ENCODE peak calls at places on chromosomes 2 and 18, in six cellular contexts. One of them, this sample, is unnamed.

GRCh38 chr2:32947484-32948143 is 861 bp downstream of the LTBP1 start:
- DNase-seq in stimulated activated CD4-positive, alpha-beta T cell treated with anti-CD3 and anti-CD28 coated beads, TNF-alpha, amount 100 ng/mL, for 1 hour: no peak
- DNase-seq in keratinocyte: no peak
- DNase-seq in HT1080: no peak
- DNase-seq in HAP-1: peak; percentile 62
- DNase-seq in fibroblast of mammary gland: peak; percentile 34
- DNase-seq in this sample: peak; percentile 1

GRCh38 chr2:224381913-224382647 is 19.8 kb downstream of the FAM124B start:
- DNase-seq in stimulated activated CD4-positive, alpha-beta T cell treated with anti-CD3 and anti-CD28 coated beads, TNF-alpha, amount 100 ng/mL, for 1 hour: no peak
- DNase-seq in keratinocyte: no peak
- DNase-seq in HT1080: no peak
- DNase-seq in HAP-1: no peak
- DNase-seq in fibroblast of mammary gland: no peak
- DNase-seq in this sample: no peak

GRCh38 chr2:108492364-108492763 is 41.9 kb upstream of the LIMS1 start:
- DNase-seq in stimulated activated CD4-positive, alpha-beta T cell treated with anti-CD3 and anti-CD28 coated beads, TNF-alpha, amount 100 ng/mL, for 1 hour: no peak
- DNase-seq in keratinocyte: peak; percentile 9
- DNase-seq in HT1080: peak; percentile 79
- DNase-seq in HAP-1: no peak
- DNase-seq in fibroblast of mammary gland: peak; percentile 95
- DNase-seq in this sample: no peak

GRCh38 chr2:57696016-57696415 is 350.6 kb upstream of the VRK2 start:
- DNase-seq in stimulated activated CD4-positive, alpha-beta T cell treated with anti-CD3 and anti-CD28 coated beads, TNF-alpha, amount 100 ng/mL, for 1 hour: no peak
- DNase-seq in keratinocyte: peak; percentile 9
- DNase-seq in HT1080: peak; percentile 80
- DNase-seq in HAP-1: peak; percentile 56
- DNase-seq in fibroblast of mammary gland: no peak
- DNase-seq in this sample: no peak

GRCh38 chr18:46054956-46055831 is 16.9 kb downstream of the PSTPIP2 start:
- DNase-seq in stimulated activated CD4-positive, alpha-beta T cell treated with anti-CD3 and anti-CD28 coated beads, TNF-alpha, amount 100 ng/mL, for 1 hour: no peak
- DNase-seq in keratinocyte: no peak
- DNase-seq in HT1080: peak; percentile 59
- DNase-seq in HAP-1: no peak
- DNase-seq in fibroblast of mammary gland: no peak
- DNase-seq in this sample: no peak

GRCh38 chr2:129922571-129923264 is 56.7 kb upstream of the RAB6C start:
- DNase-seq in stimulated activated CD4-positive, alpha-beta T cell treated with anti-CD3 and anti-CD28 coated beads, TNF-alpha, amount 100 ng/mL, for 1 hour: no peak
- DNase-seq in keratinocyte: no peak
- DNase-seq in HT1080: no peak
- DNase-seq in HAP-1: no peak
- DNase-seq in fibroblast of mammary gland: no peak
- DNase-seq in this sample: no peak

GRCh38 chr18:74284501-74285004 is 7.2 kb downstream of the CYB5A start:
- DNase-seq in stimulated activated CD4-positive, alpha-beta T cell treated with anti-CD3 and anti-CD28 coated beads, TNF-alpha, amount 100 ng/mL, for 1 hour: no peak
- DNase-seq in keratinocyte: no peak
- DNase-seq in HT1080: no peak
- DNase-seq in HAP-1: no peak
- DNase-seq in fibroblast of mammary gland: no peak
- DNase-seq in this sample: no peak

GRCh38 chr2:239308696-239309397 is 92.0 kb downstream of the HDAC4 start:
- DNase-seq in stimulated activated CD4-positive, alpha-beta T cell treated with anti-CD3 and anti-CD28 coated beads, TNF-alpha, amount 100 ng/mL, for 1 hour: no peak
- DNase-seq in keratinocyte: no peak
- DNase-seq in HT1080: no peak
- DNase-seq in HAP-1: no peak
- DNase-seq in fibroblast of mammary gland: peak; percentile 80
- DNase-seq in this sample: no peak

GRCh38 chr2:154161286-154161685 is 289.6 kb downstream of the GALNT13 start:
- DNase-seq in stimulated activated CD4-positive, alpha-beta T cell treated with anti-CD3 and anti-CD28 coated beads, TNF-alpha, amount 100 ng/mL, for 1 hour: no peak
- DNase-seq in keratinocyte: no peak
- DNase-seq in HT1080: no peak
- DNase-seq in HAP-1: no peak
- DNase-seq in fibroblast of mammary gland: no peak
- DNase-seq in this sample: no peak

GRCh38 chr18:49617329-49617695 is 55.5 kb downstream of the LIPG start:
- DNase-seq in stimulated activated CD4-positive, alpha-beta T cell treated with anti-CD3 and anti-CD28 coated beads, TNF-alpha, amount 100 ng/mL, for 1 hour: no peak
- DNase-seq in keratinocyte: no peak
- DNase-seq in HT1080: no peak
- DNase-seq in HAP-1: no peak
- DNase-seq in fibroblast of mammary gland: no peak
- DNase-seq in this sample: no peak

GRCh38 chr2:238006500-238006899 is 39.7 kb downstream of the UBE2F start:
- DNase-seq in stimulated activated CD4-positive, alpha-beta T cell treated with anti-CD3 and anti-CD28 coated beads, TNF-alpha, amount 100 ng/mL, for 1 hour: no peak
- DNase-seq in keratinocyte: no peak
- DNase-seq in HT1080: no peak
- DNase-seq in HAP-1: no peak
- DNase-seq in fibroblast of mammary gland: no peak
- DNase-seq in this sample: no peak

GRCh38 chr2:73087311-73087710 is 15.8 kb upstream of the SFXN5 start:
- DNase-seq in stimulated activated CD4-positive, alpha-beta T cell treated with anti-CD3 and anti-CD28 coated beads, TNF-alpha, amount 100 ng/mL, for 1 hour: no peak
- DNase-seq in keratinocyte: no peak
- DNase-seq in HT1080: no peak
- DNase-seq in HAP-1: no peak
- DNase-seq in fibroblast of mammary gland: no peak
- DNase-seq in this sample: no peak

GRCh38 chr2:7774481-7774880 is 857.3 kb downstream of the RNF144A start:
- DNase-seq in stimulated activated CD4-positive, alpha-beta T cell treated with anti-CD3 and anti-CD28 coated beads, TNF-alpha, amount 100 ng/mL, for 1 hour: no peak
- DNase-seq in keratinocyte: no peak
- DNase-seq in HT1080: no peak
- DNase-seq in HAP-1: no peak
- DNase-seq in fibroblast of mammary gland: no peak
- DNase-seq in this sample: no peak

GRCh38 chr2:29186812-29187211 is 71.6 kb downstream of the CLIP4 start:
- DNase-seq in stimulated activated CD4-positive, alpha-beta T cell treated with anti-CD3 and anti-CD28 coated beads, TNF-alpha, amount 100 ng/mL, for 1 hour: no peak
- DNase-seq in keratinocyte: no peak
- DNase-seq in HT1080: no peak
- DNase-seq in HAP-1: no peak
- DNase-seq in fibroblast of mammary gland: no peak
- DNase-seq in this sample: no peak

GRCh38 chr2:178756843-178757242 is 50.4 kb downstream of the TTN start:
- DNase-seq in stimulated activated CD4-positive, alpha-beta T cell treated with anti-CD3 and anti-CD28 coated beads, TNF-alpha, amount 100 ng/mL, for 1 hour: no peak
- DNase-seq in keratinocyte: no peak
- DNase-seq in HT1080: peak; percentile 88
- DNase-seq in HAP-1: no peak
- DNase-seq in fibroblast of mammary gland: peak; percentile 62
- DNase-seq in this sample: no peak

GRCh38 chr2:239919779-239920545 is 105.2 kb downstream of the NDUFA10 start:
- DNase-seq in stimulated activated CD4-positive, alpha-beta T cell treated with anti-CD3 and anti-CD28 coated beads, TNF-alpha, amount 100 ng/mL, for 1 hour: no peak
- DNase-seq in keratinocyte: no peak
- DNase-seq in HT1080: no peak
- DNase-seq in HAP-1: no peak
- DNase-seq in fibroblast of mammary gland: no peak
- DNase-seq in this sample: no peak

GRCh38 chr18:59357928-59358327 is 1.1 kb downstream of the LMAN1 start:
- DNase-seq in stimulated activated CD4-positive, alpha-beta T cell treated with anti-CD3 and anti-CD28 coated beads, TNF-alpha, amount 100 ng/mL, for 1 hour: no peak
- DNase-seq in keratinocyte: no peak
- DNase-seq in HT1080: peak; percentile 64
- DNase-seq in HAP-1: no peak
- DNase-seq in fibroblast of mammary gland: peak; percentile 89
- DNase-seq in this sample: no peak

GRCh38 chr18:74310411-74310810 is 5.2 kb upstream of the C18orf63 start:
- DNase-seq in stimulated activated CD4-positive, alpha-beta T cell treated with anti-CD3 and anti-CD28 coated beads, TNF-alpha, amount 100 ng/mL, for 1 hour: no peak
- DNase-seq in keratinocyte: no peak
- DNase-seq in HT1080: peak; percentile 75
- DNase-seq in HAP-1: no peak
- DNase-seq in fibroblast of mammary gland: peak; percentile 71
- DNase-seq in this sample: no peak

GRCh38 chr2:23350792-23351355 is 34.1 kb upstream of the KLHL29 start:
- DNase-seq in stimulated activated CD4-positive, alpha-beta T cell treated with anti-CD3 and anti-CD28 coated beads, TNF-alpha, amount 100 ng/mL, for 1 hour: no peak
- DNase-seq in keratinocyte: no peak
- DNase-seq in HT1080: no peak
- DNase-seq in HAP-1: no peak
- DNase-seq in fibroblast of mammary gland: no peak
- DNase-seq in this sample: no peak

GRCh38 chr18:13611058-13611615 is 115.2 kb downstream of the FAM210A start:
- DNase-seq in stimulated activated CD4-positive, alpha-beta T cell treated with anti-CD3 and anti-CD28 coated beads, TNF-alpha, amount 100 ng/mL, for 1 hour: no peak
- DNase-seq in keratinocyte: no peak
- DNase-seq in HT1080: no peak
- DNase-seq in HAP-1: peak; percentile 30
- DNase-seq in fibroblast of mammary gland: peak; percentile 39
- DNase-seq in this sample: no peak

GRCh38 chr2:31469648-31470047 is 55.1 kb upstream of the XDH start:
- DNase-seq in stimulated activated CD4-positive, alpha-beta T cell treated with anti-CD3 and anti-CD28 coated beads, TNF-alpha, amount 100 ng/mL, for 1 hour: no peak
- DNase-seq in keratinocyte: no peak
- DNase-seq in HT1080: no peak
- DNase-seq in HAP-1: no peak
- DNase-seq in fibroblast of mammary gland: no peak
- DNase-seq in this sample: no peak

GRCh38 chr2:59584958-59585357 is 968.5 kb downstream of the BCL11A start:
- DNase-seq in stimulated activated CD4-positive, alpha-beta T cell treated with anti-CD3 and anti-CD28 coated beads, TNF-alpha, amount 100 ng/mL, for 1 hour: peak; percentile 1
- DNase-seq in keratinocyte: no peak
- DNase-seq in HT1080: peak; percentile 2
- DNase-seq in HAP-1: peak; percentile 24
- DNase-seq in fibroblast of mammary gland: no peak
- DNase-seq in this sample: no peak

GRCh38 chr2:72084584-72084976 is 63.1 kb downstream of the CYP26B1 start:
- DNase-seq in stimulated activated CD4-positive, alpha-beta T cell treated with anti-CD3 and anti-CD28 coated beads, TNF-alpha, amount 100 ng/mL, for 1 hour: no peak
- DNase-seq in keratinocyte: no peak
- DNase-seq in HT1080: no peak
- DNase-seq in HAP-1: no peak
- DNase-seq in fibroblast of mammary gland: no peak
- DNase-seq in this sample: no peak

GRCh38 chr18:61575419-61575818 is 242.2 kb downstream of the CDH20 start:
- DNase-seq in stimulated activated CD4-positive, alpha-beta T cell treated with anti-CD3 and anti-CD28 coated beads, TNF-alpha, amount 100 ng/mL, for 1 hour: no peak
- DNase-seq in keratinocyte: no peak
- DNase-seq in HT1080: no peak
- DNase-seq in HAP-1: no peak
- DNase-seq in fibroblast of mammary gland: no peak
- DNase-seq in this sample: no peak

GRCh38 chr18:48959921-48960920 is 9.5 kb upstream of the SMAD7 start:
- DNase-seq in stimulated activated CD4-positive, alpha-beta T cell treated with anti-CD3 and anti-CD28 coated beads, TNF-alpha, amount 100 ng/mL, for 1 hour: no peak
- DNase-seq in keratinocyte: no peak
- DNase-seq in HT1080: peak; percentile 68
- DNase-seq in HAP-1: peak; percentile 89
- DNase-seq in fibroblast of mammary gland: peak; percentile 62
- DNase-seq in this sample: no peak

GRCh38 chr2:26978061-26978596 is 7.7 kb downstream of the MAPRE3 start:
- DNase-seq in stimulated activated CD4-positive, alpha-beta T cell treated with anti-CD3 and anti-CD28 coated beads, TNF-alpha, amount 100 ng/mL, for 1 hour: no peak
- DNase-seq in keratinocyte: peak; percentile 23
- DNase-seq in HT1080: peak; percentile 39
- DNase-seq in HAP-1: no peak
- DNase-seq in fibroblast of mammary gland: no peak
- DNase-seq in this sample: no peak

GRCh38 chr2:148644885-148645134 is 259 bp downstream of the EPC2 start:
- DNase-seq in stimulated activated CD4-positive, alpha-beta T cell treated with anti-CD3 and anti-CD28 coated beads, TNF-alpha, amount 100 ng/mL, for 1 hour: no peak
- DNase-seq in keratinocyte: no peak
- DNase-seq in HT1080: no peak
- DNase-seq in HAP-1: no peak
- DNase-seq in fibroblast of mammary gland: no peak
- DNase-seq in this sample: no peak

GRCh38 chr2:105376789-105377231 is 22.0 kb downstream of the FHL2 start:
- DNase-seq in stimulated activated CD4-positive, alpha-beta T cell treated with anti-CD3 and anti-CD28 coated beads, TNF-alpha, amount 100 ng/mL, for 1 hour: no peak
- DNase-seq in keratinocyte: no peak
- DNase-seq in HT1080: peak; percentile 41
- DNase-seq in HAP-1: no peak
- DNase-seq in fibroblast of mammary gland: peak; percentile 93
- DNase-seq in this sample: no peak

GRCh38 chr2:107276034-107276433 is 390.1 kb upstream of the ST6GAL2 start:
- DNase-seq in stimulated activated CD4-positive, alpha-beta T cell treated with anti-CD3 and anti-CD28 coated beads, TNF-alpha, amount 100 ng/mL, for 1 hour: no peak
- DNase-seq in keratinocyte: no peak
- DNase-seq in HT1080: no peak
- DNase-seq in HAP-1: no peak
- DNase-seq in fibroblast of mammary gland: no peak
- DNase-seq in this sample: no peak

GRCh38 chr2:203636896-203637818 is 69.3 kb upstream of the CD28 start:
- DNase-seq in stimulated activated CD4-positive, alpha-beta T cell treated with anti-CD3 and anti-CD28 coated beads, TNF-alpha, amount 100 ng/mL, for 1 hour: no peak
- DNase-seq in keratinocyte: no peak
- DNase-seq in HT1080: peak; percentile 28
- DNase-seq in HAP-1: no peak
- DNase-seq in fibroblast of mammary gland: no peak
- DNase-seq in this sample: no peak

GRCh38 chr18:13381907-13382682 is 163.5 kb downstream of the LDLRAD4 start:
- DNase-seq in stimulated activated CD4-positive, alpha-beta T cell treated with anti-CD3 and anti-CD28 coated beads, TNF-alpha, amount 100 ng/mL, for 1 hour: no peak
- DNase-seq in keratinocyte: no peak
- DNase-seq in HT1080: no peak
- DNase-seq in HAP-1: peak; percentile 3
- DNase-seq in fibroblast of mammary gland: peak; percentile 57
- DNase-seq in this sample: peak; percentile 29

GRCh38 chr2:222108957-222109595 is 189.7 kb downstream of the PAX3 start:
- DNase-seq in stimulated activated CD4-positive, alpha-beta T cell treated with anti-CD3 and anti-CD28 coated beads, TNF-alpha, amount 100 ng/mL, for 1 hour: no peak
- DNase-seq in keratinocyte: no peak
- DNase-seq in HT1080: no peak
- DNase-seq in HAP-1: no peak
- DNase-seq in fibroblast of mammary gland: no peak
- DNase-seq in this sample: no peak

GRCh38 chr2:64000630-64001381 is 18.4 kb downstream of the VPS54 start:
- DNase-seq in stimulated activated CD4-positive, alpha-beta T cell treated with anti-CD3 and anti-CD28 coated beads, TNF-alpha, amount 100 ng/mL, for 1 hour: no peak
- DNase-seq in keratinocyte: no peak
- DNase-seq in HT1080: no peak
- DNase-seq in HAP-1: no peak
- DNase-seq in fibroblast of mammary gland: no peak
- DNase-seq in this sample: no peak

GRCh38 chr2:207423886-207424285 is 105.9 kb upstream of the CREB1 start:
- DNase-seq in stimulated activated CD4-positive, alpha-beta T cell treated with anti-CD3 and anti-CD28 coated beads, TNF-alpha, amount 100 ng/mL, for 1 hour: no peak
- DNase-seq in keratinocyte: peak; percentile 46
- DNase-seq in HT1080: peak; percentile 97
- DNase-seq in HAP-1: no peak
- DNase-seq in fibroblast of mammary gland: peak; percentile 89
- DNase-seq in this sample: no peak

GRCh38 chr2:96091711-96092579 is 24.4 kb downstream of the ADRA2B start:
- DNase-seq in stimulated activated CD4-positive, alpha-beta T cell treated with anti-CD3 and anti-CD28 coated beads, TNF-alpha, amount 100 ng/mL, for 1 hour: no peak
- DNase-seq in keratinocyte: no peak
- DNase-seq in HT1080: no peak
- DNase-seq in HAP-1: peak; percentile 85
- DNase-seq in fibroblast of mammary gland: no peak
- DNase-seq in this sample: no peak

GRCh38 chr2:62774555-62775366 is 69.2 kb downstream of the EHBP1 start:
- DNase-seq in stimulated activated CD4-positive, alpha-beta T cell treated with anti-CD3 and anti-CD28 coated beads, TNF-alpha, amount 100 ng/mL, for 1 hour: no peak
- DNase-seq in keratinocyte: no peak
- DNase-seq in HT1080: peak; percentile 70
- DNase-seq in HAP-1: peak; percentile 26
- DNase-seq in fibroblast of mammary gland: peak; percentile 71
- DNase-seq in this sample: no peak

GRCh38 chr2:207166349-207167128 is 791 bp upstream of the KLF7 start:
- DNase-seq in stimulated activated CD4-positive, alpha-beta T cell treated with anti-CD3 and anti-CD28 coated beads, TNF-alpha, amount 100 ng/mL, for 1 hour: peak; percentile 51
- DNase-seq in keratinocyte: no peak
- DNase-seq in HT1080: peak; percentile 78
- DNase-seq in HAP-1: peak; percentile 89
- DNase-seq in fibroblast of mammary gland: peak; percentile 76
- DNase-seq in this sample: no peak

GRCh38 chr2:16196687-16197503 is 256.5 kb downstream of the MYCN start:
- DNase-seq in stimulated activated CD4-positive, alpha-beta T cell treated with anti-CD3 and anti-CD28 coated beads, TNF-alpha, amount 100 ng/mL, for 1 hour: no peak
- DNase-seq in keratinocyte: no peak
- DNase-seq in HT1080: no peak
- DNase-seq in HAP-1: no peak
- DNase-seq in fibroblast of mammary gland: no peak
- DNase-seq in this sample: no peak

GRCh38 chr2:97656129-97656755 is 7.6 kb downstream of the ACTR1B start:
- DNase-seq in stimulated activated CD4-positive, alpha-beta T cell treated with anti-CD3 and anti-CD28 coated beads, TNF-alpha, amount 100 ng/mL, for 1 hour: no peak
- DNase-seq in keratinocyte: no peak
- DNase-seq in HT1080: no peak
- DNase-seq in HAP-1: no peak
- DNase-seq in fibroblast of mammary gland: no peak
- DNase-seq in this sample: no peak

GRCh38 chr2:109255594-109255993 is 126.6 kb downstream of the SH3RF3 start:
- DNase-seq in stimulated activated CD4-positive, alpha-beta T cell treated with anti-CD3 and anti-CD28 coated beads, TNF-alpha, amount 100 ng/mL, for 1 hour: no peak
- DNase-seq in keratinocyte: no peak
- DNase-seq in HT1080: no peak
- DNase-seq in HAP-1: no peak
- DNase-seq in fibroblast of mammary gland: no peak
- DNase-seq in this sample: no peak

This sample was measured in NCI-H1048.